ENCODE peak calls at places on chromosomes 6 and 20, in five cellular contexts. S, R, P, D and V are unnamed samples.

GRCh38 chr20:45157977-45158376 is 16.7 kb upstream of the PI3 start:
- DNase-seq in S (peak), R (no peak), P (no peak), D (no peak), V (no peak)

GRCh38 chr20:18019068-18019467 is 38.6 kb downstream of the OVOL2 start:
- DNase-seq in S (no peak), R (no peak), P (no peak), D (no peak), V (peak)

GRCh38 chr6:41625442-41625841 is 12.8 kb upstream of the MDFI start:
- DNase-seq in S (peak), R (no peak), P (no peak), D (peak), V (no peak)

GRCh38 chr6:38776515-38776914 is 61.4 kb downstream of the DNAH8 start:
- DNase-seq in S (no peak), R (no peak), P (no peak), D (no peak), V (no peak)

GRCh38 chr6:145632971-145633370 is 102.3 kb downstream of the EPM2A start:
- DNase-seq in S (no peak), R (no peak), P (no peak), D (no peak), V (no peak)

GRCh38 chr6:23174781-23175361 is 605.5 kb downstream of the HDGFL1 start:
- DNase-seq in S (no peak), R (no peak), P (no peak), D (no peak), V (no peak)

GRCh38 chr20:32333181-32333987 is 24.7 kb upstream of the ASXL1 start:
- DNase-seq in S (no peak), R (no peak), P (no peak), D (no peak), V (no peak)

GRCh38 chr20:43846516-43846905 is 68.1 kb upstream of the TOX2 start:
- DNase-seq in S (no peak), R (no peak), P (no peak), D (no peak), V (no peak)

GRCh38 chr6:32944265-32944664 is 3.4 kb upstream of the HLA-DMB start:
- DNase-seq in S (peak), R (peak), P (no peak), D (no peak), V (no peak)

GRCh38 chr6:140480852-140481251 is 1106.4 kb upstream of the CITED2 start:
- DNase-seq in S (no peak), R (no peak), P (no peak), D (peak), V (peak)

GRCh38 chr20:621115-621756 is 11.1 kb upstream of the TCF15 start:
- DNase-seq in S (no peak), R (no peak), P (no peak), D (no peak), V (no peak)
- TF ChIP-seq CTCF in S (no peak), R (no peak), P (no peak), D (no peak), V (no peak)

DNA sequence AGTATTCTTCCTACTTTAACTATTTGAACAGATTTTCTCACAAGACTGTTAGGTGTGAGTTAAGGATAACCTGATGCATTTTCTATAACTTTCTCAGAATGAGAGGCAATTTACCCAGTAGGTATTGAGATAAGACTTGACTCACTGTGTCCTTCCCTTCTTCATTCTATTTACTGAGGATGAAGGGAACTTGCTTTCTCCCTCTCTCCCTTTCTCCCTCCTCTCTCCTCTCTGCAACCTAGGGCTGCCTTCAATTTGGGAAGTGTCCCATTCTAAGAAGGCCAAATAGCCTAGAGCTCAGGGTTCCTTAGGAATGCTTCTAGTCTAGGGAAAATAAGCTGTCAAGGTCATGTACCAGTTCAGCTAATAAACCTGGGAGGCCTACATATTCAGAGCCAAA is 3.2 kb downstream of the ECHDC1 start:
- DNase-seq in S (no peak), R (no peak), P (no peak), D (no peak), V (no peak)
- TF ChIP-seq CTCF in S (no peak), R (no peak), P (no peak), D (no peak), V (no peak)

GRCh38 chr6:75368151-75368779 is 83.7 kb upstream of the TMEM30A start:
- DNase-seq in S (peak), R (no peak), P (no peak), D (no peak), V (no peak)
- TF ChIP-seq CTCF in S (no peak), R (no peak), P (peak), D (peak), V (no peak)

GRCh38 chr20:59767656-59768055 is 163.3 kb downstream of the PHACTR3 start:
- DNase-seq in S (no peak), R (no peak), P (no peak), D (no peak), V (no peak)

GRCh38 chr20:59771506-59772372 is 161.7 kb downstream of the SYCP2 start:
- DNase-seq in S (no peak), R (no peak), P (no peak), D (peak), V (no peak)

GRCh38 chr20:59770851-59771250 is 162.6 kb downstream of the SYCP2 start:
- DNase-seq in S (no peak), R (no peak), P (no peak), D (no peak), V (no peak)

GRCh38 chr20:59772373-59772705 is 161.1 kb downstream of the SYCP2 start:
- DNase-seq in S (no peak), R (no peak), P (no peak), D (no peak), V (no peak)

DNA sequence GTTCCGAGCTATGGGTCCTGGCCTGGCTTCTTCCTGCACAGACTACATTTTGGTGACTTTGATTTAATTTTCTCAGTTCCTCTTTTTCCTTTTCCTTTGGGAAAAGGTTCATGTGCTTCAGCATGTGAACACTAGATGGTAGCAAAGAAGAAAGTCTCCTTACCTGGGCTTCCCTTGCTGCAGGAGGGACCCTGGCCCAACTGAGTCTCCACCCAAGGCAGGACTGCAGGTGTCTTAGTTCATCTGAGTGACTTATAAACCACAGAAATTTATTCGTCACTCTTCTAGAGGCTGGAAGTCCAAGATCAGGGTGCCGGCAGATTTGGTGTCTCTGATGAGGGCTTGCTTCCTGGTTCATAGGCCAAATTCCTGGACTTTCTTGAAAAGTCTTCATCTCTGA is 163.2 kb downstream of the SYCP2 start:
- DNase-seq in S (peak), R (no peak), P (no peak), D (no peak), V (no peak)
- TF ChIP-seq CTCF in S (no peak), R (no peak), P (peak), D (peak), V (peak)

GRCh38 chr20:38161412-38161774 is 3.7 kb downstream of the TGM2 start:
- DNase-seq in S (no peak), R (no peak), P (no peak), D (no peak), V (no peak)

GRCh38 chr20:38164069-38164468 is 1.0 kb downstream of the TGM2 start:
- DNase-seq in S (no peak), R (no peak), P (no peak), D (no peak), V (no peak)

GRCh38 chr20:38164624-38165088 is 414 bp downstream of the TGM2 start:
- DNase-seq in S (peak), R (no peak), P (no peak), D (no peak), V (no peak)

GRCh38 chr20:38162149-38162548 is 2.9 kb downstream of the TGM2 start:
- DNase-seq in S (no peak), R (no peak), P (no peak), D (no peak), V (no peak)

DNA sequence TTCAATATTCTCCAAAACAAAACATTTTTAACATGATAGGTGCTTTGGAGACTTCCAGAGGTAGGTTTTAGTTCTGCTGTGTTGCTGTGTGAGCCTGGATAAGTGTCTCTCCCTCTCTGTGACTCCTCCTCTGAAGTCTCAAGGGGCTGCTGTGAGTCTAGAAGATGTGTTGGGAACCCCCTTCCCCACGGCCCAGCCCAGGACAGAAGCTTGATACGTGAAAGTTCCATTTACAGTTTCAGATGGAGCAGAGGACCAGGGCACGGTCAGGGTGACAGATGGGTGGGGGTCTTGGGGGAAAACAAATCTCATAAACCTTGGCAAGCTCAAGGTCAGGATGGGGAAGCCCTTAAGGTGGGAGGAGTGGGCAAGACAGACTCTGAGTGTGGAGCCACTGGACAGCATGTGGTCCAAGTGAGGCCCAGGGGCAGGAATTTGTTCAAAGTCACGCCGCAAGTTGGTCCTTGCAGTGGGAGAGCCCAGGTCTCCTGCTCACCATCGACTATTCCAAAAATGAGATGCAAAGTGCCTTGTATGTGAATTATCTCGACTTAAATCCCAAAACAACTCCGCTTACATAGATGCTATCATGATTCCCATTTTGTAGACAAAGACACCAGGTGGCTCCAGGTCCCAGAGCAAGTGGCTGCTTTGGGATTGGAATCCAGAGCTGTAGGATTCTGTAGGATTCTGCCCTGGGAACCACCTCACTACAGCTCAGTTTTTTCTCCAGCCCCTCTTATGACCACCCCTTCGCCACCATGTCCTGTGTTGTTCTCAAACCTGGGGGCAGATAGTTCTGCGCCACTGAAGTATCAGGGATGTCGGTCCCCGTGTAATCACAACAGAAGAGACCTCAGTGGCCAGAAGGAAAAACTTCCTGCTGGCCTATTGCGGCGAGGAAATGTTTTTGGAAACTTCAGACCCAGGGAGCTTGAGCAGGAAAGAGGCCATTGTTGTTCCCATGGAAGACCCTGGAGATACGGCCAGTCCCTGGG is 1.9 kb downstream of the TGM2 start:
- DNase-seq in S (no peak), R (no peak), P (no peak), D (no peak), V (no peak)
- TF ChIP-seq CTCF in S (no peak), R (no peak), P (no peak), D (no peak), V (no peak)

DNA sequence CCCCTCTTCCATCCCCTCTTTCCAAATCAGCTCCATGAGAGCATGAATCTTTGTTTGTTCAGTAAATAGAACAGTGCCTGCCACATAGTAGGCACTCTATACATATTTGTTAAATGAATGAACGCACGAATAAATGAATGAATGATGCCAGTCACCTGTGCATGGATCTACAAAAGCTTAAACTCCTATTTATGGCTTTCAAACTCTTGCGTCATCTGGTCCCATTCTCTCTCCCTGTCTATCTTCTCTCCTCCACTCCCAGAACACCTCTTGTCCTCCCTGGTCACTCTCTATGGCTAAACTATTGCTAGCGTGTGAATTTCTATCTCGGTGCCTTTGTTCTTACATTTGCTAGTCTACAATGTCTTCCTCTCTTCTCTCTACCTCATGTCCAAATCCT is 24.8 kb downstream of the SCGN start:
- DNase-seq in S (no peak), R (no peak), P (no peak), D (no peak), V (no peak)
- TF ChIP-seq CTCF in S (no peak), R (no peak), P (no peak), D (no peak), V (no peak)

DNA sequence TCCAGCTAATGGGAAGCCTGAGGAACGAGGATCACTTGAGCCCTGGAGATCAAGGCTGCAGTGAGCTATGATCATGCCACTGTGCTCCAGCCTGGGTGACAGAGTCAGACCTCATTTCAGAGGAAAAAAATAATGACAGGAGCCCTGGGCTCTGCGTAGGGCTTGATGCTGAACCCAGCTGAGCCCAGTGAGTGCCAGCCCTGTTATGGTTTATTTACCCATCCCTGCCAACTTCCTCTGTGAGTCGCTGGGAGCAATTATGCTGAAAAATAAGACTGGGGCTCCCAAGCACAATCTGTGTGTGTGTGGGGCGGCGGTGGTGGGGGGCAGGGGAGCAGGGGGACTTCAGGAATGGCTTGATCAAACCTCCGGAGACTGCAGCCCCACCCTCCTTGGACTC is 75.9 kb upstream of the PMEPA1 start:
- DNase-seq in S (no peak), R (no peak), P (no peak), D (no peak), V (no peak)
- TF ChIP-seq CTCF in S (no peak), R (no peak), P (no peak), D (no peak), V (no peak)

DNA sequence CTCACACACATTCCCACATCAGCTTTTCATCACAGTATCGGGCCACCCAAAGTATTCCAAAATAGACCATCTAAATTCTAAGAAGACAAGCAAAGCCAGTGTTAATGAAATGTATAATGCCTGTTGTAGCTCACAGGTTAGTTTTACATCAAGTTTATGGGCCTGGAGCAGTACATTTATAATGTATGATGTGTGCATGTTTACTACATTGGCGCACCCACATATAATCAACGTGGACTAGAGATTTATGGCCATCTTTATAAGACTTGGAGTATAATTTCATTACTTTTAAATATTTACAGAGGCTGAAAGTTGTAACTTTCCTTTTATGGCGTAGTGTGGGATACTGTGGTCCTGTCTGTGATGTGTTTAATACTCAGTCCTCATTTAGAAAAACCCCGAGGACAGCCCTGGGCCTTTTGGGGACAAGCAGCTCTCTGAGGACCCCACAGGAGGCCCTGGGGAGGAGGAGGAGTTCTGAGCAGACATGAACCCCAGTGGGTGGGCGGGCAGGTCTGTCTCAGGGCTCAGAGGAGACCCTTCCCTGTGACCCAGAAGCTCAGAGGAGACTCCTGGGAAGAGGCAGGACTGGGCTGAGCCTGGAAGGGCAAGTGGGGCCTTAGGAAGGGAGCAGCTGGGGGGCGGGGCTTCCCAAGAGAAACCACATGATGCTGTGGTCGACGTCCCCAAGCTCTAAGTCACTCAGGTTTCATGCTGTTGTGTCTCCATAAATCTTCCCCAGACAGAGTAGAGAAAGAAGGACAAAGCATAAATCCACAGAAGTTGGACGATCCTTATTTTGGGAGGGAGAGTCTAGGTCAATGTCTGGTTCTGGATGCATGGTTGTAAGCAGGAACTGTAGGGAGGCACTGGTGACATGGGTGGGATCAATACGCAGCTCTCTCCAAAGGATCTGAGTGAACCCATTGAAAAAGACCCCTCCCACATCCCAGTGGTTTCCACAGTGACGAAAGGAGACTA is 232.0 kb downstream of the PREX1 start:
- DNase-seq in S (peak), R (no peak), P (no peak), D (no peak), V (no peak)
- TF ChIP-seq CTCF in S (no peak), R (no peak), P (no peak), D (no peak), V (no peak)

GRCh38 chr6:303948-304558 is 11.8 kb downstream of the DUSP22 start:
- DNase-seq in S (no peak), R (no peak), P (no peak), D (no peak), V (no peak)
- TF ChIP-seq CTCF in S (no peak), R (no peak), P (no peak), D (peak), V (no peak)